ENCODE peak calls at places on chromosomes 12 and 14, in ten cellular contexts. G is cardiac muscle cell; D is breast epithelium; F is left ventricle myocardium inferior; M is K562; Z is stomach; N is colonic mucosa; O is CD8-positive, alpha-beta T cell; U is gastrocnemius medialis; V is body of pancreas. J is an unnamed sample. For H3K36me3, the result is how much of the 10 kb centered on the place peaks cover.

GRCh38 chr12:98453070-98453469 is 62.3 kb upstream of the TMPO start:
- DNase-seq in G (no peak), D (no peak), F (no peak), M (no peak), Z (no peak), N (no peak), O (no peak), U (no peak), V (no peak), J (no peak)

GRCh38 chr12:7806863-7807487 is 17.8 kb downstream of the NANOG start:
- DNase-seq in G (peak), D (no peak), F (peak), M (peak), Z (peak), N (peak), O (peak), U (no peak), V (peak), J (no peak)

GRCh38 chr14:94066089-94066676 is 14.8 kb downstream of the DDX24 start:
- DNase-seq in G (no peak), D (no peak), F (no peak), M (no peak), Z (no peak), N (peak), O (no peak), U (no peak), V (peak), J (no peak)

GRCh38 chr12:71780207-71780822 is 25.7 kb downstream of the RAB21 start:
- DNase-seq in G (peak), D (no peak), F (no peak), M (peak), Z (peak), N (peak), O (peak), U (no peak), V (peak), J (no peak)

GRCh38 chr14:69084023-69084422 is 68.9 kb downstream of the DCAF5 start:
- DNase-seq in G (no peak), D (no peak), F (no peak), M (no peak), Z (no peak), N (no peak), O (no peak), U (no peak), V (no peak), J (no peak)

GRCh38 chr12:9820281-9820930 is 6.9 kb upstream of the KLRF1 start:
- DNase-seq in G (no peak), D (no peak), F (no peak), M (no peak), Z (no peak), N (no peak), O (no peak), U (no peak), V (no peak), J (no peak)

GRCh38 chr14:76710093-76711010 is 50.9 kb upstream of the VASH1 start:
- DNase-seq in G (peak), D (no peak), F (no peak), M (peak), Z (no peak), N (peak), O (no peak), U (no peak), V (peak), J (peak)

GRCh38 chr12:62581288-62582064 is 114.8 kb downstream of the MON2 start:
- DNase-seq in G (peak), D (no peak), F (peak), M (peak), Z (no peak), N (no peak), O (no peak), U (no peak), V (no peak), J (no peak)

GRCh38 chr14:92352158-92352985 is 29.4 kb downstream of the SLC24A4 start:
- DNase-seq in G (peak), D (no peak), F (no peak), M (peak), Z (no peak), N (no peak), O (no peak), U (no peak), V (no peak), J (no peak)

GRCh38 chr12:59708059-59708458 is 112.2 kb downstream of the SLC16A7 start:
- DNase-seq in G (no peak), D (no peak), F (no peak), M (no peak), Z (no peak), N (no peak), O (no peak), U (no peak), V (no peak), J (no peak)

GRCh38 chr14:67815573-67816235 is 686 bp downstream of the ZFYVE26 start:
- DNase-seq in G (peak), D (no peak), F (no peak), M (no peak), Z (no peak), N (no peak), O (no peak), U (no peak), V (no peak), J (no peak)

GRCh38 chr12:60539592-60539991 is 943.8 kb downstream of the SLC16A7 start:
- DNase-seq in G (no peak), D (no peak), F (no peak), M (no peak), Z (no peak), N (no peak), O (no peak), U (no peak), V (no peak), J (no peak)

GRCh38 chr12:1369460-1369859 is 224.9 kb downstream of the FBXL14 start:
- DNase-seq in G (peak), D (no peak), F (no peak), M (no peak), Z (no peak), N (no peak), O (no peak), U (peak), V (no peak), J (no peak)

GRCh38 chr12:25615119-25615518 is 62.0 kb upstream of the LMNTD1 start:
- DNase-seq in G (no peak), D (no peak), F (no peak), M (peak), Z (no peak), N (no peak), O (no peak), U (no peak), V (no peak), J (no peak)

GRCh38 chr12:57929092-57929830 is 12.1 kb upstream of the ATP23 start:
- DNase-seq in G (no peak), D (no peak), F (no peak), M (no peak), Z (no peak), N (no peak), O (no peak), U (no peak), V (no peak), J (no peak)

GRCh38 chr12:96107236-96107635 is 71.8 kb upstream of the LTA4H start:
- DNase-seq in G (no peak), D (no peak), F (peak), M (no peak), Z (no peak), N (no peak), O (no peak), U (no peak), V (no peak), J (no peak)

GRCh38 chr14:67577909-67578749 is 21.9 kb downstream of the PIGH start:
- DNase-seq in G (no peak), D (no peak), F (no peak), M (no peak), Z (no peak), N (no peak), O (no peak), U (no peak), V (no peak), J (peak)

GRCh38 chr14:54106802-54107377 is 150.3 kb upstream of the BMP4 start:
- DNase-seq in G (peak), D (no peak), F (no peak), M (no peak), Z (no peak), N (no peak), O (no peak), U (no peak), V (peak), J (peak)

GRCh38 chr14:102749393-102749792 is 27.9 kb upstream of the TRAF3 start:
- DNase-seq in G (peak), D (no peak), F (no peak), M (no peak), Z (no peak), N (no peak), O (no peak), U (no peak), V (no peak), J (no peak)

GRCh38 chr12:55258288-55258687 is 13.9 kb downstream of the OR6C74 start:
- DNase-seq in G (no peak), D (no peak), F (no peak), M (no peak), Z (no peak), N (no peak), O (no peak), U (no peak), V (no peak), J (no peak)

GRCh38 chr12:26845057-26845666 is 12.2 kb upstream of the ITPR2 start:
- DNase-seq in G (peak), D (peak), F (peak), M (no peak), Z (peak), N (peak), O (no peak), U (peak), V (peak), J (no peak)

GRCh38 chr14:50792634-50793068 is 38.3 kb downstream of the NIN start:
- DNase-seq in G (no peak), D (no peak), F (no peak), M (no peak), Z (no peak), N (no peak), O (no peak), U (peak), V (no peak), J (no peak)

GRCh38 chr14:53924754-53925153 is 31.9 kb downstream of the BMP4 start:
- DNase-seq in G (no peak), D (no peak), F (no peak), M (no peak), Z (no peak), N (no peak), O (no peak), U (no peak), V (no peak), J (no peak)

GRCh38 chr12:117528538-117528937 is 167.1 kb upstream of the NOS1 start:
- DNase-seq in G (no peak), D (no peak), F (peak), M (no peak), Z (no peak), N (no peak), O (no peak), U (no peak), V (no peak), J (no peak)

GRCh38 chr12:100375023-100375737 is 18.3 kb downstream of the SLC17A8 start:
- DNase-seq in G (no peak), D (no peak), F (peak), M (no peak), Z (peak), N (peak), O (no peak), U (peak), V (peak), J (no peak)

GRCh38 chr12:117119592-117120198 is 20.5 kb upstream of the TESC start:
- DNase-seq in G (peak), D (no peak), F (peak), M (peak), Z (no peak), N (peak), O (no peak), U (peak), V (peak), J (no peak)

GRCh38 chr12:75812341-75813018 is 219.1 kb downstream of the PHLDA1 start:
- DNase-seq in G (no peak), D (no peak), F (no peak), M (no peak), Z (no peak), N (no peak), O (no peak), U (no peak), V (no peak), J (no peak)

GRCh38 chr12:38921025-38921677 is 15.8 kb upstream of the CPNE8 start:
- DNase-seq in G (peak), D (peak), F (peak), M (peak), Z (peak), N (peak), O (no peak), U (no peak), V (peak), J (no peak)

GRCh38 chr12:105470601-105471000 is 140.1 kb downstream of the C12orf75 start:
- DNase-seq in G (no peak), D (no peak), F (no peak), M (no peak), Z (no peak), N (no peak), O (no peak), U (no peak), V (no peak), J (no peak)

DNA sequence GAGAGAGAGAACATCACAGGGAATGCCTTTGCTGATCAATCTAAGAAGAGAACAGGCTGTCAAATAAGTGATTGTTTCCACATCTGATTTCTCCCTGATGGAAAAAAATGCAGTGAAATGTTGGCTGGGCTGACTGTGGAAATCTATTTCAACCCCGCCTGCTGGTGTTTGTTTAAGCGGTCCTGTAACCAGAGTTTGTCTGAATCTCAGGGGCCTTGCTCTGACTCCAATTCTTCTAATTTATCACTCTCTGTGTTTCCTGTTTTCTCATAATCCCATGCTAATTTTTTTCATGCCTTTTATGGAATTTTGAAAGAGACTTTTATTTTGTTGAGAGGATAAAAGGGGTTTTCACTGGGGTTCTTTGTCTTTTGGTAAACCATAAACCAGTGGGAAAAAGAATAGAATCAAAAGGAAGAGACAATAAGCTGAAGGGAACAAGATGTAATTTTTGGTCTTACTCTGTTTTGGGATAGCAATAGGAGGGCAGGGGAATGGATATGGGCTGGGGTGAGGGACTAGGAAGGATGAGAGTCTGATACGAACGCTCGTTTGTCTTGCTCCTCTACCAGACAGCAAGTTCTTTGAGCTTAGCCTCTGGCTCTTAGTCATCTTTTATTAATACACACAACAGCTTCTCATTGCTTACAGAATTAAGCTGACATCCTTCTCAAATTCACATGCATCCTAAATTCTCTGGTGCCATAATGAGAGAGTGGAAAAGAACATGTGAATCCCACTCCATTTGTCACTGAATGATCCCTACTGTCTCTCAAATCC is 8.0 kb upstream of the MGP start:
- DNase-seq in G (no peak), D (no peak), F (no peak), M (no peak), Z (no peak), N (no peak), O (no peak), U (peak), V (peak), J (no peak)
- H3K36me3 ChIP-seq in G (under half), D (under half), F (under half), M (under half), Z (under half), N (under half), O (under half), U (under half), V (under half), J (under half)

GRCh38 chr14:31283153-31283552 is 75.6 kb upstream of the HECTD1 start:
- DNase-seq in G (no peak), D (no peak), F (no peak), M (no peak), Z (no peak), N (no peak), O (no peak), U (no peak), V (no peak), J (no peak)

GRCh38 chr14:31280132-31280870 is 72.7 kb upstream of the HECTD1 start:
- DNase-seq in G (no peak), D (no peak), F (no peak), M (no peak), Z (no peak), N (no peak), O (no peak), U (no peak), V (no peak), J (no peak)

GRCh38 chr14:31280871-31281220 is 73.3 kb upstream of the HECTD1 start:
- DNase-seq in G (no peak), D (no peak), F (no peak), M (no peak), Z (no peak), N (no peak), O (no peak), U (no peak), V (no peak), J (no peak)

GRCh38 chr14:31286456-31287293 is 79.1 kb upstream of the HECTD1 start:
- DNase-seq in G (peak), D (no peak), F (no peak), M (no peak), Z (no peak), N (no peak), O (no peak), U (no peak), V (peak), J (no peak)

GRCh38 chr14:31283568-31284252 is 76.1 kb upstream of the HECTD1 start:
- DNase-seq in G (no peak), D (no peak), F (no peak), M (no peak), Z (no peak), N (no peak), O (no peak), U (no peak), V (no peak), J (no peak)
- H3K27ac ChIP-seq in G (no peak), D (no peak), F (no peak), M (peak), Z (no peak), N (no peak), O (no peak), U (no peak), V (no peak), J (peak)

DNA sequence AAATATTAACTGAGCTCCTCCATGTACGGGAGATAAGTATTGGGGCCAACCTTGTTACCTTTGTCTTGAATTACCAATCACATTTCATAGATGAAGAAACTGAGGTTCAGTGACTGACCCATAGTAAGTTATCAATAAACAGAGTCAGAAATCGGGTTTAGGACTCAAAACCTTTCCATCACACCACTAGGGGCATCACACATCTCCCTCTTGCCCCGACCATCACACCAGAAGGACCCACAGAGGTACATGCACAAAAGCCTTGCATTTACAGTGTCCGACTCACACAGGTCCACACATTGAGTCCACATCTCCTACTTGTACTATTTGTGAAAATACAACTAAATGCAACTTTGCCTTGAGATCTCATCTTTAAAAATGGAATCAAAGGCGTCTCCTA is 29.4 kb downstream of the KCNA5 start:
- DNase-seq in G (no peak), D (no peak), F (no peak), M (no peak), Z (no peak), N (no peak), O (no peak), U (no peak), V (no peak), J (no peak)
- TF ChIP-seq CTCF in G (no peak), D (no peak), F (no peak), M (peak), Z (no peak), N (no peak), O (no peak), U (no peak), V (no peak), J (no peak)

GRCh38 chr12:84995646-84996045 is 40.4 kb downstream of the TSPAN19 start:
- DNase-seq in G (no peak), D (no peak), F (no peak), M (no peak), Z (no peak), N (no peak), O (no peak), U (no peak), V (no peak), J (no peak)

GRCh38 chr12:84996759-84997158 is 39.3 kb downstream of the TSPAN19 start:
- DNase-seq in G (no peak), D (no peak), F (no peak), M (no peak), Z (no peak), N (no peak), O (no peak), U (no peak), V (no peak), J (no peak)

DNA sequence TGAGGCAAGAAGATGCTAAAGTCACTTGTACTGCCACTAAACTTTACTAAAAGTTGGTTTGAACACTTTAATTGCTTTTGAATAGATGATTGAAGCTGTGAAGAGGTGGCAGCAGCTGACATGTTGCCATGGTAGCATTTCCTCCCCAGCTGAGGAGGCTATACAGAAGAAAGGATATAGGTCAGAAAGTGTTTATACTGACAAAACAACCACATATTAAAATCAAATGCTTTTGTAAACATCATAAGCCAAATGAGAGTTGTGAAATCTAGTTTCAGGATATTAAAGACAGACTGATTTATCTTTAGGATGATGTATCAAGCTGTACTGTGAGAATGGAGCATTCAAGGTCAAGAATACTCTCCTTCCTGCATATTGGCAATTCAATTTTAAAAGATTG is 41.6 kb downstream of the TSPAN19 start:
- DNase-seq in G (no peak), D (no peak), F (no peak), M (no peak), Z (no peak), N (no peak), O (no peak), U (no peak), V (no peak), J (no peak)
- H3K36me3 ChIP-seq in G (under half), D (under half), F (under half), M (under half), Z (under half), N (under half), O (under half), U (under half), V (under half), J (under half)

GRCh38 chr14:89330236-89331002 is 86.6 kb downstream of the FOXN3 start:
- DNase-seq in G (no peak), D (no peak), F (peak), M (no peak), Z (no peak), N (no peak), O (no peak), U (peak), V (peak), J (peak)

GRCh38 chr14:89332031-89332430 is 85.0 kb downstream of the FOXN3 start:
- DNase-seq in G (no peak), D (no peak), F (no peak), M (no peak), Z (no peak), N (no peak), O (no peak), U (no peak), V (no peak), J (no peak)

GRCh38 chr14:89336338-89336737 is 80.7 kb downstream of the FOXN3 start:
- DNase-seq in G (no peak), D (no peak), F (no peak), M (no peak), Z (no peak), N (no peak), O (no peak), U (no peak), V (no peak), J (no peak)

GRCh38 chr14:89327771-89328212 is 89.2 kb downstream of the FOXN3 start:
- DNase-seq in G (no peak), D (no peak), F (no peak), M (no peak), Z (no peak), N (no peak), O (no peak), U (no peak), V (no peak), J (no peak)

GRCh38 chr14:89331398-89331797 is 85.6 kb downstream of the FOXN3 start:
- DNase-seq in G (no peak), D (no peak), F (no peak), M (no peak), Z (no peak), N (no peak), O (no peak), U (no peak), V (no peak), J (no peak)
- H3K27ac ChIP-seq in G (no peak), D (no peak), F (no peak), M (no peak), Z (no peak), N (no peak), O (no peak), U (peak), V (no peak), J (no peak)

J was measured in ascending aorta.